ENCODE peak calls at places on chromosomes 3 and 15, in six cellular contexts. H is foreskin fibroblast; U is stimulated activated CD4-positive, alpha-beta T cell treated with anti-CD3 and anti-CD28 coated beads, Interleukin-12 subunit alpha, Interleukin-12 subunit beta, amount 100 ng/mL, for 48 hours; T is NCI-H1092 treated with DMSO at 0.1 percent for 48 hours; V is tibial nerve; Q is GM23248. L is an unnamed sample.

GRCh38 chr15:58138106-58138505 is at the start of gene AQP9:
- DNase-seq in H (peak; percentile 17), U (no peak), T (no peak), V (no peak), Q (peak; percentile 40), L (no peak)

GRCh38 chr3:172511783-172512357 is 11.4 kb downstream of the TNFSF10 start:
- DNase-seq in V (no peak), T (no peak), U (no peak), H (no peak), Q (no peak), L (no peak)

GRCh38 chr3:158712443-158712842 is 19.8 kb downstream of the RARRES1 start:
- DNase-seq in U (no peak), V (no peak), H (no peak), Q (no peak), T (no peak), L (no peak)

GRCh38 chr3:185813691-185814215 is 11.1 kb downstream of the IGF2BP2 start:
- DNase-seq in U (no peak), T (no peak), V (no peak), H (peak; percentile 87), Q (peak; percentile 70), L (no peak)

GRCh38 chr3:17494117-17494809 is 248.2 kb downstream of the TBC1D5 start:
- DNase-seq in V (no peak), T (no peak), H (no peak), Q (no peak), U (no peak), L (no peak)

GRCh38 chr15:77031376-77032050 is 36.6 kb downstream of the PSTPIP1 start:
- DNase-seq in U (no peak), Q (peak; percentile 39), H (no peak), T (peak; percentile 30), V (no peak), L (peak; percentile 9)

GRCh38 chr3:62567097-62568021 is 194.0 kb upstream of the FEZF2 start:
- DNase-seq in H (peak; percentile 87), Q (peak; percentile 90), T (no peak), V (peak; percentile 33), U (no peak), L (peak; percentile 75)

GRCh38 chr3:20857636-20858035 is 671.6 kb upstream of the SGO1 start:
- DNase-seq in Q (peak; percentile 49), T (no peak), U (no peak), V (no peak), H (peak; percentile 29), L (no peak)

GRCh38 chr3:169147246-169148008 is 516.1 kb downstream of the MECOM start:
- DNase-seq in Q (peak; percentile 84), V (no peak), T (peak; percentile 63), H (peak; percentile 81), U (no peak), L (no peak)

GRCh38 chr15:32683906-32684584 is 33.8 kb upstream of the GREM1 start:
- DNase-seq in V (no peak), H (peak; percentile 96), T (no peak), Q (peak; percentile 98), U (no peak), L (no peak)

GRCh38 chr15:74245342-74245931 is 9.3 kb downstream of the CCDC33 start:
- DNase-seq in V (no peak), H (no peak), Q (peak; percentile 20), T (peak; percentile 92), U (peak; percentile 3), L (no peak)

GRCh38 chr3:184565421-184566211 is 4.0 kb downstream of the EPHB3 start:
- DNase-seq in U (no peak), Q (peak; percentile 96), T (no peak), V (no peak), H (peak; percentile 94), L (peak; percentile 75)

GRCh38 chr3:120163023-120163422 is 68.8 kb upstream of the GSK3B start:
- DNase-seq in Q (no peak), H (no peak), V (no peak), U (no peak), T (no peak), L (no peak)

GRCh38 chr15:38593523-38593922 is 28.9 kb upstream of the RASGRP1 start:
- DNase-seq in U (no peak), Q (peak; percentile 3), H (peak; percentile 3), V (no peak), T (no peak), L (no peak)

GRCh38 chr3:129558076-129558771 is 15.2 kb downstream of the H1-8 start:
- DNase-seq in V (no peak), U (no peak), H (peak; percentile 35), Q (peak; percentile 28), T (no peak), L (no peak)

GRCh38 chr3:140285380-140285779 is 350.4 kb downstream of the CLSTN2 start:
- DNase-seq in H (no peak), T (peak; percentile 30), Q (no peak), U (no peak), V (no peak), L (no peak)

GRCh38 chr15:24862726-24863521 is 91.9 kb upstream of the SNRPN start:
- DNase-seq in H (no peak), V (no peak), T (no peak), Q (no peak), U (no peak), L (no peak)

GRCh38 chr15:21261965-21262850 is 178.1 kb downstream of the POTEB3 start:
- DNase-seq in U (no peak), Q (no peak), V (no peak), H (no peak), T (no peak), L (no peak)

GRCh38 chr15:63338170-63338569 is 43.5 kb downstream of the CA12 start:
- DNase-seq in U (no peak), V (no peak), T (no peak), Q (peak; percentile 86), H (peak; percentile 82), L (no peak)

GRCh38 chr3:15858547-15859506 is 61.0 kb upstream of the ANKRD28 start:
- DNase-seq in V (no peak), Q (peak; percentile 32), T (peak; percentile 13), H (peak; percentile 35), U (peak; percentile 48), L (peak; percentile 44)

GRCh38 chr15:57541805-57542504 is 49.7 kb upstream of the MYZAP start:
- DNase-seq in H (peak; percentile 88), U (peak; percentile 26), V (peak; percentile 89), T (peak; percentile 26), Q (peak; percentile 85), L (peak; percentile 81)

GRCh38 chr3:11155341-11156025 is 1.2 kb downstream of the HRH1 start:
- DNase-seq in T (peak; percentile 13), H (peak; percentile 87), Q (peak; percentile 94), U (no peak), V (peak; percentile 78), L (peak; percentile 70)

GRCh38 chr3:105865016-105865623 is 3.7 kb downstream of the CBLB start:
- DNase-seq in U (no peak), T (no peak), Q (no peak), V (no peak), H (no peak), L (no peak)

GRCh38 chr3:170680593-170680992 is 94.7 kb upstream of the SLC7A14 start:
- DNase-seq in T (no peak), H (no peak), Q (no peak), U (no peak), V (no peak), L (no peak)

GRCh38 chr3:11212301-11212613 is 58.0 kb downstream of the HRH1 start:
- DNase-seq in T (no peak), H (peak; percentile 73), U (no peak), V (no peak), Q (peak; percentile 81), L (no peak)

GRCh38 chr3:52381623-52382022 is 63.3 kb downstream of the SEMA3G start:
- DNase-seq in T (no peak), Q (no peak), U (no peak), H (no peak), V (no peak), L (no peak)

L was measured in adrenal gland.